ENCODE peak calls at places on chromosomes 4 and X, in ten cellular contexts. One of them, this sample, is unnamed.

GRCh38 chrX:130636277-130636676 is 234.5 kb downstream of the RBMX2 start:
- DNase-seq in RWPE1: no peak
- DNase-seq in gastrocnemius medialis: no peak
- DNase-seq in Caco-2: no peak
- DNase-seq in left lung: no peak
- DNase-seq in nephron progenitor cell: no peak
- DNase-seq in mesothelial cell of epicardium: no peak
- DNase-seq in activated CD4-positive, alpha-beta T cell treated with anti-CD3 and anti-CD28 coated beads, Interleukin-2, amount 10 ng/mL, durations not matched to agents 7 days and 5 days: no peak
- DNase-seq in endodermal cell: no peak
- DNase-seq in ACHN: no peak
- DNase-seq in this sample: no peak

GRCh38 chr4:108762559-108763225 is at the start of gene ETNPPL:
- DNase-seq in left lung: peak
- DNase-seq in gastrocnemius medialis: peak
- DNase-seq in activated CD4-positive, alpha-beta T cell treated with anti-CD3 and anti-CD28 coated beads, Interleukin-2, amount 10 ng/mL, durations not matched to agents 7 days and 5 days: peak
- DNase-seq in nephron progenitor cell: peak
- DNase-seq in mesothelial cell of epicardium: peak
- DNase-seq in RWPE1: no peak
- DNase-seq in endodermal cell: peak
- DNase-seq in ACHN: peak
- DNase-seq in Caco-2: peak
- DNase-seq in this sample: peak

GRCh38 chr4:76654796-76655195 is 219.8 kb downstream of the SHROOM3 start:
- DNase-seq in nephron progenitor cell: no peak
- DNase-seq in RWPE1: no peak
- DNase-seq in endodermal cell: no peak
- DNase-seq in Caco-2: no peak
- DNase-seq in ACHN: no peak
- DNase-seq in gastrocnemius medialis: no peak
- DNase-seq in mesothelial cell of epicardium: no peak
- DNase-seq in activated CD4-positive, alpha-beta T cell treated with anti-CD3 and anti-CD28 coated beads, Interleukin-2, amount 10 ng/mL, durations not matched to agents 7 days and 5 days: no peak
- DNase-seq in left lung: no peak
- DNase-seq in this sample: no peak

GRCh38 chr4:145423017-145423708 is 58.5 kb upstream of the SMAD1 start:
- DNase-seq in activated CD4-positive, alpha-beta T cell treated with anti-CD3 and anti-CD28 coated beads, Interleukin-2, amount 10 ng/mL, durations not matched to agents 7 days and 5 days: no peak
- DNase-seq in endodermal cell: no peak
- DNase-seq in left lung: no peak
- DNase-seq in Caco-2: no peak
- DNase-seq in ACHN: no peak
- DNase-seq in RWPE1: no peak
- DNase-seq in mesothelial cell of epicardium: no peak
- DNase-seq in nephron progenitor cell: no peak
- DNase-seq in gastrocnemius medialis: no peak
- DNase-seq in this sample: no peak

GRCh38 chr4:88006956-88007303 is 505 bp upstream of the PKD2 start:
- DNase-seq in endodermal cell: peak
- DNase-seq in activated CD4-positive, alpha-beta T cell treated with anti-CD3 and anti-CD28 coated beads, Interleukin-2, amount 10 ng/mL, durations not matched to agents 7 days and 5 days: no peak
- DNase-seq in gastrocnemius medialis: no peak
- DNase-seq in ACHN: no peak
- DNase-seq in Caco-2: no peak
- DNase-seq in left lung: no peak
- DNase-seq in nephron progenitor cell: peak
- DNase-seq in RWPE1: no peak
- DNase-seq in mesothelial cell of epicardium: no peak
- DNase-seq in this sample: no peak

GRCh38 chrX:106917830-106918500 is 2.2 kb upstream of the CLDN2 start:
- DNase-seq in ACHN: peak
- DNase-seq in gastrocnemius medialis: no peak
- DNase-seq in RWPE1: peak
- DNase-seq in left lung: no peak
- DNase-seq in mesothelial cell of epicardium: no peak
- DNase-seq in Caco-2: no peak
- DNase-seq in endodermal cell: no peak
- DNase-seq in nephron progenitor cell: no peak
- DNase-seq in activated CD4-positive, alpha-beta T cell treated with anti-CD3 and anti-CD28 coated beads, Interleukin-2, amount 10 ng/mL, durations not matched to agents 7 days and 5 days: peak
- DNase-seq in this sample: no peak

GRCh38 chr4:74481891-74482609 is 37.1 kb downstream of the AREG start:
- DNase-seq in endodermal cell: no peak
- DNase-seq in Caco-2: no peak
- DNase-seq in gastrocnemius medialis: no peak
- DNase-seq in nephron progenitor cell: no peak
- DNase-seq in activated CD4-positive, alpha-beta T cell treated with anti-CD3 and anti-CD28 coated beads, Interleukin-2, amount 10 ng/mL, durations not matched to agents 7 days and 5 days: no peak
- DNase-seq in mesothelial cell of epicardium: no peak
- DNase-seq in ACHN: no peak
- DNase-seq in left lung: no peak
- DNase-seq in RWPE1: no peak
- DNase-seq in this sample: no peak

GRCh38 chr4:116055857-116056827 is 942.7 kb upstream of the NDST4 start:
- DNase-seq in left lung: no peak
- DNase-seq in ACHN: peak
- DNase-seq in RWPE1: no peak
- DNase-seq in activated CD4-positive, alpha-beta T cell treated with anti-CD3 and anti-CD28 coated beads, Interleukin-2, amount 10 ng/mL, durations not matched to agents 7 days and 5 days: no peak
- DNase-seq in gastrocnemius medialis: no peak
- DNase-seq in Caco-2: no peak
- DNase-seq in nephron progenitor cell: no peak
- DNase-seq in endodermal cell: no peak
- DNase-seq in mesothelial cell of epicardium: no peak
- DNase-seq in this sample: peak

GRCh38 chrX:39855748-39856129 is 242.0 kb downstream of the BCOR start:
- DNase-seq in Caco-2: no peak
- DNase-seq in RWPE1: peak
- DNase-seq in nephron progenitor cell: no peak
- DNase-seq in ACHN: no peak
- DNase-seq in gastrocnemius medialis: peak
- DNase-seq in mesothelial cell of epicardium: no peak
- DNase-seq in activated CD4-positive, alpha-beta T cell treated with anti-CD3 and anti-CD28 coated beads, Interleukin-2, amount 10 ng/mL, durations not matched to agents 7 days and 5 days: peak
- DNase-seq in left lung: no peak
- DNase-seq in endodermal cell: peak
- DNase-seq in this sample: peak